ENCODE peak calls at places on chromosome 10, in four cellular contexts. Q, H, K and L are unnamed samples.
A peak's percentile ranks its signal among the peaks of the same experiment; 100 is the strongest.

GRCh38 chr10:43198682-43199005 is 60.4 kb downstream of the CSGALNACT2 start:
- DNase-seq in Q (no peak), H (no peak), K (no peak), L (no peak)

GRCh38 chr10:103416436-103417147 is 20.2 kb downstream of the PDCD11 start:
- DNase-seq in Q (no peak), H (peak; percentile 19), K (peak; percentile 72), L (peak; percentile 85)

GRCh38 chr10:14024349-14025202 is 306.1 kb downstream of the FRMD4A start:
- DNase-seq in Q (no peak), H (no peak), K (peak; percentile 47), L (no peak)

GRCh38 chr10:11424456-11425287 is 186.8 kb downstream of the USP6NL start:
- DNase-seq in Q (no peak), H (peak; percentile 9), K (no peak), L (peak; percentile 67)

GRCh38 chr10:102759497-102760210 is 15.9 kb downstream of the WBP1L start:
- DNase-seq in Q (no peak), H (no peak), K (no peak), L (no peak)

GRCh38 chr10:68861253-68861652 is 33.9 kb downstream of the STOX1 start:
- DNase-seq in Q (no peak), H (peak; percentile 32), K (no peak), L (peak; percentile 25)

GRCh38 chr10:78931333-78932083 is 137.3 kb upstream of the ZMIZ1 start:
- DNase-seq in Q (no peak), H (peak; percentile 57), K (no peak), L (peak; percentile 97)

GRCh38 chr10:33388325-33388724 is 53.9 kb upstream of the NRP1 start:
- DNase-seq in Q (no peak), H (no peak), K (no peak), L (no peak)

GRCh38 chr10:102113956-102114857 is 6.0 kb downstream of the LDB1 start:
- DNase-seq in Q (no peak), H (peak; percentile 31), K (no peak), L (no peak)

GRCh38 chr10:111990734-111991133 is 192.8 kb downstream of the GPAM start:
- DNase-seq in Q (no peak), H (no peak), K (no peak), L (no peak)

GRCh38 chr10:114758331-114758730 is 63.2 kb upstream of the FHIP2A start:
- DNase-seq in Q (no peak), H (peak; percentile 68), K (no peak), L (no peak)

GRCh38 chr10:96279219-96279641 is 7.9 kb upstream of the BLNK start:
- DNase-seq in Q (no peak), H (no peak), K (no peak), L (no peak)

GRCh38 chr10:25689346-25690095 is 244.5 kb upstream of the MYO3A start:
- DNase-seq in Q (no peak), H (no peak), K (no peak), L (no peak)

GRCh38 chr10:115409347-115409746 is 316.2 kb downstream of the ATRNL1 start:
- DNase-seq in Q (no peak), H (no peak), K (no peak), L (no peak)

GRCh38 chr10:121988361-121989324 is at the start of gene TACC2:
- DNase-seq in Q (no peak), H (no peak), K (no peak), L (no peak)

GRCh38 chr10:33413093-33413442 is 78.6 kb upstream of the NRP1 start:
- DNase-seq in Q (no peak), H (no peak), K (no peak), L (no peak)

GRCh38 chr10:48381971-48382370 is 75.5 kb downstream of the MAPK8 start:
- DNase-seq in Q (no peak), H (no peak), K (no peak), L (no peak)

GRCh38 chr10:106078796-106079576 is 1085.5 kb downstream of the SORCS1 start:
- DNase-seq in Q (no peak), H (peak; percentile 1), K (no peak), L (peak; percentile 56)

GRCh38 chr10:70355234-70356021 is 27.0 kb downstream of the LRRC20 start:
- DNase-seq in Q (no peak), H (no peak), K (peak; percentile 65), L (no peak)

GRCh38 chr10:19730071-19730470 is 86.2 kb upstream of the PLXDC2 start:
- DNase-seq in Q (no peak), H (peak; percentile 17), K (no peak), L (peak; percentile 79)

GRCh38 chr10:71213761-71214440 is 1.5 kb downstream of the UNC5B start:
- DNase-seq in Q (no peak), H (peak; percentile 56), K (no peak), L (peak; percentile 49)

GRCh38 chr10:84665883-84666463 is 337.6 kb downstream of the CCSER2 start:
- DNase-seq in Q (no peak), H (peak; percentile 15), K (no peak), L (no peak)

GRCh38 chr10:21369697-21370096 is 155.8 kb downstream of the SKIDA1 start:
- DNase-seq in Q (no peak), H (no peak), K (no peak), L (peak; percentile 65)

GRCh38 chr10:46223064-46223480 is 63.7 kb upstream of the ANTXRL start:
- DNase-seq in Q (no peak), H (no peak), K (peak; percentile 37), L (no peak)

GRCh38 chr10:86361134-86362128 is 5.2 kb downstream of the GRID1 start:
- DNase-seq in Q (no peak), H (no peak), K (no peak), L (no peak)

GRCh38 chr10:31413325-31413724 is 94.3 kb downstream of the ZEB1 start:
- DNase-seq in Q (no peak), H (no peak), K (no peak), L (peak; percentile 42)

GRCh38 chr10:10658157-10658556 is 359.5 kb upstream of the CELF2 start:
- DNase-seq in Q (no peak), H (no peak), K (no peak), L (peak; percentile 56)

GRCh38 chr10:46787321-46787615 is 124.0 kb upstream of the PTPN20 start:
- DNase-seq in Q (no peak), H (peak; percentile 42), K (no peak), L (peak; percentile 61)

GRCh38 chr10:114271779-114272167 is 32.7 kb downstream of the VWA2 start:
- DNase-seq in Q (peak; percentile 89), H (peak; percentile 96), K (no peak), L (peak; percentile 95)

GRCh38 chr10:22372298-22372697 is 27.0 kb downstream of the SPAG6 start:
- DNase-seq in Q (no peak), H (no peak), K (no peak), L (no peak)

GRCh38 chr10:119104653-119105024 is 726 bp downstream of the DENND10 start:
- DNase-seq in Q (no peak), H (peak; percentile 13), K (no peak), L (peak; percentile 34)

GRCh38 chr10:77267703-77268630 is 369.6 kb downstream of the KCNMA1 start:
- DNase-seq in Q (no peak), H (no peak), K (no peak), L (no peak)

DNA sequence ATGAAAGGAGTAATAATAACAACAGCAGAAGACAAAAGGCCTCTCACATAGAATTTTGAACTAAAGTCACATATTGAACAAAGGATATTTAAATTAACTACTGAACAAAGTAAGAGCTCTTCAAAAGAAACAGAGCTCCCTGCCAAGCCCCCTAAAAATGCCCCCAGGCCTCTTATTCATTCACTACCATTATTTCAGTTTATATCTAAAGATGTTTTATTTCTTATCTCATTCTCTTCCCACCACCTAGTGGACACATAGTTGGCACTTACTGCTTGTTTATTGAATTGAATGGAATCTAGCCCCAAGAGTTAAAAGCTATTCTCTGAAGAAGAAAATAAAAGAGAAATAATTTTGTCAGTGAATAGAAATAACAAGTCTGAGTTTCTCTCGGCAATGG is 37.4 kb downstream of the VCL start:
- DNase-seq in Q (no peak), H (no peak), K (no peak), L (peak; percentile 67)
- TF ChIP-seq CTCF in Q (no peak), H (peak; percentile 43), K (no peak), L (peak; percentile 47)

GRCh38 chr10:35827783-35828182 is 185.7 kb upstream of the FZD8 start:
- DNase-seq in Q (no peak), H (no peak), K (no peak), L (no peak)
- TF ChIP-seq CTCF in Q (no peak), H (no peak), K (no peak), L (no peak)

DNA sequence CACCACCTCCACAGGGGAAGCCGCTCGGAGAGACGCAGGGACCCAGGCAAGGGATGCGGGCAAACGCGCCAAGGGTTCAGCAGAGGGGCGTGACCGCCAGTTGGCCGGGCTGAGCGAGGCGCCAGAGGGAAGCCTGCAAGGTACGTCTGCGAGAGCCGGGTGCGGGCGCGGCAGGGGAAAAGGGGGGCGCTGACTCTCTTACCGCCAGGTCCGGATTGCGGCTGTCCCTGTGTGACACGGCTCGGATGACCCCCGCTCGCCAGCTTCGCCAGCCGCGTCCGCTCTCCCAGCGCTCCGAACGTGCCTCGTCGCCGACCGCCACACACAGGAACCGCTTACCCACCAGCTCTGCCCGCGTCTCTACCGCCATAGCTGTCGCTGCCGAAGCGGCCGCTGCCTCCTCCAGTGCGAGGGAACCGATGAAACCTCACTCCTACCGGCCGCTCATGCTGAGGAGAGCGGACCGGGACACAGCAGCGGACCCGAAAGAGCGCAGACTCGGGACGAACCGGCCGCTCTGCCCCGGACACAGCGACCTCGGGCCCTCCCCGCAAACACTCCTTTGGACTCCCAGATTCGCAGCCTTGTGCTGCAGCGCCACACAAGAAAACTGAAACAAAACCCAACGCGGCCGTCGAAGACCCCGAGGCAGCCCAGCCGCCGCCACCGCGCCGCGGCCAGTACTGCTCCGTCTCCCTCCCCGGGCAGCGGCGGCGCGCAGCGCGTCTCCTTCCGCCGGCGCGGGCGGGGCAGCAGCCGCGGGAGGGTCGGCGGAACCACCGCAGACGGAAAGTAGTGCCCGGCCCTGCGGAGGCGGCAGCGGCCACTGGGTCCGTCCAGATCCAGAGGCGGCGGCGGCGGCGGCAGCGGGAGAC is at the start of gene JMJD1C:
- DNase-seq in Q (no peak), H (peak; percentile 83), K (peak; percentile 68), L (peak; percentile 90)
- TF ChIP-seq CTCF in Q (no peak), H (peak; percentile 1), K (no peak), L (no peak)

DNA sequence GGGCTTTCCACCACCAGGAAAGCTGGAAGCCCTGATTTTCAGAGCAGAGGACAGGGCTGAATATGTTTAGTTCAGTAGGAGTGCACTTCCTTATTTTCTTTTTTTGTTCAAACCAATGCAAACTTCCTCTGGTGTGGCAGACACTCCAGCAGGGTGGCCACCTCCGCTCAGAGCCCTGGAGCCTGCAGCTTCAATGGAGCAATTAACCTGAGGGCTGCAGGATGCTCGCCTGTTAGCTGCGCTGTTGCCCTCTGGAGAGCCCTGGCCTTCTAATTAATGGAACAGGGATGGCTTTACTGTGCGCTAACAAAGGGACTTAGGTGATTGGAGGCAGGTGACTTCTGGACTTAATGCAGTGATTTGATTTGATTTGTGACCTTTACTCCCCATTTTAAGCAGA is 122.8 kb upstream of the CTBP2 start:
- DNase-seq in Q (no peak), H (no peak), K (no peak), L (no peak)
- TF ChIP-seq CTCF in Q (no peak), H (no peak), K (no peak), L (no peak)